ENCODE peak calls at places on chromosomes 6 and 20, in four cellular contexts. P is activated B cell treated with CpG ODN at 0.5 μM for 24 hours; S is LHCN-M2; B is stimulated activated CD8-positive, alpha-beta memory T cell treated with anti-CD3 and anti-CD28 coated beads, Interleukin-4, amount 100 ng/mL, for 1 hour. C is an unnamed sample.

GRCh38 chr6:4780360-4780812 is 4.2 kb downstream of the CDYL start:
- DNase-seq in P (no peak), S (peak; percentile 39), B (no peak), C (peak; percentile 31)

GRCh38 chr20:8812818-8813217 is 256.1 kb upstream of the PLCB4 start:
- DNase-seq in P (no peak), S (no peak), B (no peak), C (peak; percentile 20)

GRCh38 chr20:50153153-50153499 is 397 bp downstream of the PEDS1 start:
- DNase-seq in P (no peak), S (no peak), B (no peak), C (no peak)

GRCh38 chr6:113909224-113909856 is 52.2 kb downstream of the MARCKS start:
- DNase-seq in P (no peak), S (peak; percentile 69), B (no peak), C (no peak)

GRCh38 chr6:3848925-3849605 is at the start of gene FAM50B:
- DNase-seq in P (peak; percentile 86), S (peak; percentile 81), B (peak; percentile 84), C (peak; percentile 96)

GRCh38 chr6:165439928-165440554 is 130.6 kb upstream of the C6orf118 start:
- DNase-seq in P (no peak), S (peak; percentile 75), B (no peak), C (no peak)

GRCh38 chr20:4074877-4075455 is 59.6 kb upstream of the RNF24 start:
- DNase-seq in P (no peak), S (no peak), B (no peak), C (no peak)

GRCh38 chr6:107737397-107737793 is 86.7 kb downstream of the SCML4 start:
- DNase-seq in P (no peak), S (no peak), B (no peak), C (no peak)

GRCh38 chr6:130259557-130259956 is 36.8 kb upstream of the SAMD3 start:
- DNase-seq in P (no peak), S (no peak), B (no peak), C (no peak)

GRCh38 chr6:149323925-149324324 is 6.4 kb downstream of the TAB2 start:
- DNase-seq in P (no peak), S (no peak), B (no peak), C (no peak)

GRCh38 chr6:136701011-136701410 is 91.3 kb downstream of the MAP3K5 start:
- DNase-seq in P (no peak), S (no peak), B (no peak), C (no peak)

GRCh38 chr6:144330588-144330987 is 45.5 kb downstream of the UTRN start:
- DNase-seq in P (no peak), S (no peak), B (no peak), C (no peak)

GRCh38 chr6:38095054-38095453 is 275.5 kb downstream of the ZFAND3 start:
- DNase-seq in P (no peak), S (peak; percentile 43), B (no peak), C (no peak)

GRCh38 chr6:33692760-33693158 is 18.7 kb downstream of the UQCC2 start:
- DNase-seq in P (peak; percentile 64), S (peak; percentile 76), B (peak; percentile 35), C (no peak)

GRCh38 chr6:158047120-158047518 is 65.5 kb downstream of the SYNJ2 start:
- DNase-seq in P (no peak), S (no peak), B (peak; percentile 17), C (peak; percentile 88)

GRCh38 chr6:25088513-25088912 is 152.8 kb upstream of the RIPOR2 start:
- DNase-seq in P (no peak), S (no peak), B (no peak), C (no peak)

GRCh38 chr6:7104752-7105151 is 3.0 kb upstream of the RREB1 start:
- DNase-seq in P (no peak), S (no peak), B (no peak), C (no peak)

C was measured in adrenal gland.